ENCODE peak calls at places on chromosomes 6 and 20, in ten cellular contexts. W, S, V, T, G, J, U, N, Q and O are unnamed samples.

GRCh38 chr6:132209351-132209750 is 191.9 kb downstream of the MOXD1 start:
- DNase-seq in U (no peak), V (no peak), T (no peak), S (no peak), W (no peak), J (no peak), N (no peak), Q (no peak), G (no peak), O (no peak)

GRCh38 chr6:144335914-144336313 is 50.8 kb downstream of the UTRN start:
- DNase-seq in N (no peak), Q (no peak), T (peak), S (no peak), W (no peak), V (no peak), G (no peak), J (no peak), U (no peak), O (no peak)

GRCh38 chr20:47334022-47334551 is 22.4 kb downstream of the ZMYND8 start:
- DNase-seq in U (peak), N (no peak), J (peak), Q (peak), G (no peak), V (peak), W (no peak), T (no peak), S (no peak), O (no peak)

GRCh38 chr20:35328095-35328685 is 36.0 kb upstream of the FAM83C start:
- DNase-seq in V (no peak), G (no peak), S (no peak), U (no peak), J (no peak), T (no peak), Q (no peak), W (no peak), N (no peak), O (no peak)

GRCh38 chr20:48635791-48636267 is 192.0 kb downstream of the PREX1 start:
- DNase-seq in T (peak), N (peak), U (peak), S (no peak), J (peak), G (peak), W (peak), Q (peak), V (peak), O (no peak)

GRCh38 chr20:1935696-1936366 is 40.6 kb downstream of the SIRPA start:
- DNase-seq in W (peak), U (no peak), T (no peak), N (no peak), Q (no peak), V (no peak), G (peak), S (no peak), J (no peak), O (no peak)

GRCh38 chr6:3698021-3698420 is 53.5 kb downstream of the PXDC1 start:
- DNase-seq in N (no peak), J (no peak), V (no peak), G (no peak), Q (peak), T (no peak), W (no peak), S (no peak), U (peak), O (no peak)

GRCh38 chr20:1177680-1178079 is 7.1 kb downstream of the TMEM74B start:
- DNase-seq in T (no peak), W (no peak), J (no peak), G (peak), U (no peak), S (no peak), N (no peak), Q (peak), V (peak), O (no peak)

GRCh38 chr6:340991-341827 is 48.9 kb downstream of the DUSP22 start:
- DNase-seq in V (peak), W (no peak), J (no peak), G (no peak), U (no peak), T (peak), Q (no peak), N (no peak), S (no peak), O (no peak)

GRCh38 chr20:815914-816606 is 17.5 kb upstream of the FAM110A start:
- DNase-seq in T (peak), Q (peak), W (no peak), G (peak), S (peak), N (peak), V (peak), J (peak), U (peak), O (no peak)

GRCh38 chr6:128230267-128230989 is 290.0 kb downstream of the PTPRK start:
- DNase-seq in G (no peak), V (no peak), N (no peak), W (no peak), S (no peak), T (no peak), J (no peak), U (no peak), Q (no peak), O (no peak)

GRCh38 chr6:3751019-3751729 is at the start of gene PXDC1:
- DNase-seq in W (no peak), N (no peak), J (no peak), U (no peak), S (no peak), T (peak), V (no peak), G (no peak), Q (no peak), O (no peak)

GRCh38 chr6:159640722-159641482 is 52.1 kb downstream of the SOD2 start:
- DNase-seq in Q (no peak), U (no peak), W (no peak), N (no peak), J (no peak), V (no peak), S (no peak), T (no peak), G (no peak), O (no peak)

DNA sequence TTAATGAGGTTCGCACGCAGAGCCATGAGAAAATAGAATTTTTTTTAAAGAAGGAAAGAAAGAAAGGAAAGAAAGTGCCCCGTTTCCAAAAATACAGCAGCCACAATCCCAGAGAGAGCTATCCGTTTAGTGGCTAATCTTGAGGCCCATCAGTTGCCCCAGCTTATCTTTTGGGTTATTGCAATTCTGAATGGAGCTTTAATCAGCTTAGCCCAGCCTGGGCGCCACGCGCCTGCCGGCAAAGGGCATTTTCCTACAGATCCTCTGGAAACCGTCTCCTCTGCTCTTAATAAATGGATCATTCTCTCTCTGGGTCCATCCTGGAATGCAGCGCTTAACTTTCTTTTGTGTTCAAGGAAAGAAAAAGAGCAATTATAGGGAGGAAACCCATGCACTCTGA is 413.3 kb downstream of the MAFB start:
- DNase-seq in N (no peak), Q (no peak), U (no peak), V (no peak), G (peak), S (no peak), J (no peak), W (no peak), T (no peak), O (no peak)
- TF ChIP-seq CTCF in N (no peak), Q (no peak), U (no peak), V (no peak), G (no peak), S (no peak), J (no peak), W (no peak), T (no peak), O (no peak)

GRCh38 chr20:33733654-33734576 is 2.1 kb downstream of the ZNF341 start:
- DNase-seq in T (peak), U (peak), V (peak), J (peak), N (no peak), G (no peak), Q (peak), S (no peak), W (no peak), O (no peak)
- TF ChIP-seq CTCF in T (no peak), U (no peak), V (no peak), J (no peak), N (no peak), G (no peak), Q (no peak), S (no peak), W (no peak), O (no peak)

GRCh38 chr6:82006027-82006738 is 241.4 kb downstream of the IBTK start:
- DNase-seq in J (peak), Q (peak), V (peak), W (no peak), U (peak), T (peak), N (no peak), G (peak), S (no peak), O (no peak)
- TF ChIP-seq CTCF in J (peak), Q (peak), V (peak), W (no peak), U (peak), T (peak), N (peak), G (peak), S (peak), O (no peak)

GRCh38 chr20:42281801-42282200 is 663.6 kb upstream of the CHD6 start:
- DNase-seq in Q (no peak), T (no peak), W (no peak), V (no peak), S (no peak), U (no peak), J (no peak), N (no peak), G (no peak), O (no peak)

GRCh38 chr20:42272516-42272915 is 654.3 kb upstream of the CHD6 start:
- DNase-seq in W (no peak), N (no peak), S (no peak), V (no peak), T (no peak), J (no peak), U (no peak), Q (no peak), G (no peak), O (no peak)

GRCh38 chr20:42274977-42275376 is 656.8 kb upstream of the CHD6 start:
- DNase-seq in Q (no peak), N (no peak), S (no peak), U (no peak), V (no peak), W (no peak), J (no peak), G (no peak), T (no peak), O (no peak)

GRCh38 chr20:42276718-42277117 is 658.5 kb upstream of the CHD6 start:
- DNase-seq in V (no peak), Q (no peak), T (no peak), J (no peak), G (no peak), W (no peak), N (no peak), S (no peak), U (no peak), O (no peak)

GRCh38 chr20:42277203-42277602 is 659.0 kb upstream of the CHD6 start:
- DNase-seq in N (no peak), S (no peak), V (no peak), W (peak), J (no peak), G (peak), Q (no peak), U (no peak), T (no peak), O (no peak)
- TF ChIP-seq CTCF in N (no peak), S (no peak), V (no peak), W (peak), J (no peak), G (no peak), Q (no peak), U (no peak), T (no peak), O (no peak)

GRCh38 chr20:60453388-60453787 is 495.2 kb downstream of the CDH26 start:
- DNase-seq in T (no peak), V (no peak), Q (no peak), N (no peak), S (no peak), W (no peak), U (no peak), J (no peak), G (no peak), O (no peak)

GRCh38 chr20:60454491-60454890 is 496.3 kb downstream of the CDH26 start:
- DNase-seq in J (no peak), Q (no peak), G (no peak), T (no peak), S (no peak), U (no peak), V (no peak), W (no peak), N (no peak), O (no peak)

GRCh38 chr20:60459212-60459611 is 501.0 kb downstream of the CDH26 start:
- DNase-seq in Q (no peak), S (no peak), N (no peak), J (no peak), G (no peak), V (no peak), T (no peak), U (no peak), W (no peak), O (no peak)

GRCh38 chr20:60455272-60455671 is 497.0 kb downstream of the CDH26 start:
- DNase-seq in J (no peak), U (no peak), T (no peak), W (no peak), V (no peak), S (no peak), G (no peak), N (no peak), Q (no peak), O (no peak)

GRCh38 chr20:60453847-60454246 is 495.6 kb downstream of the CDH26 start:
- DNase-seq in T (no peak), N (no peak), J (no peak), S (no peak), Q (no peak), G (peak), V (no peak), W (no peak), U (no peak), O (no peak)
- TF ChIP-seq CTCF in T (no peak), N (peak), J (no peak), S (no peak), Q (no peak), G (no peak), V (no peak), W (peak), U (peak), O (no peak)

GRCh38 chr20:23190557-23190956 is 104.4 kb upstream of the CD93 start:
- DNase-seq in N (no peak), S (no peak), G (no peak), U (no peak), V (no peak), W (no peak), J (no peak), Q (no peak), T (no peak), O (no peak)
- TF ChIP-seq CTCF in N (no peak), S (no peak), G (no peak), U (no peak), V (no peak), W (no peak), J (no peak), Q (no peak), T (no peak), O (no peak)

GRCh38 chr20:20710847-20711315 is 1.6 kb downstream of the RALGAPA2 start:
- DNase-seq in U (no peak), W (no peak), S (no peak), N (no peak), V (no peak), G (no peak), T (peak), J (no peak), Q (no peak), O (no peak)

GRCh38 chr20:20713244-20713765 is 861 bp upstream of the RALGAPA2 start:
- DNase-seq in Q (no peak), J (no peak), T (no peak), N (no peak), U (no peak), S (no peak), V (no peak), W (no peak), G (peak), O (no peak)

GRCh38 chr20:20712004-20712473 is 405 bp downstream of the RALGAPA2 start:
- DNase-seq in V (no peak), J (no peak), U (no peak), S (no peak), Q (no peak), G (no peak), N (peak), W (peak), T (no peak), O (no peak)

GRCh38 chr20:20711413-20711812 is 1.0 kb downstream of the RALGAPA2 start:
- DNase-seq in J (no peak), N (no peak), G (no peak), Q (no peak), S (no peak), T (peak), W (no peak), V (no peak), U (no peak), O (no peak)

DNA sequence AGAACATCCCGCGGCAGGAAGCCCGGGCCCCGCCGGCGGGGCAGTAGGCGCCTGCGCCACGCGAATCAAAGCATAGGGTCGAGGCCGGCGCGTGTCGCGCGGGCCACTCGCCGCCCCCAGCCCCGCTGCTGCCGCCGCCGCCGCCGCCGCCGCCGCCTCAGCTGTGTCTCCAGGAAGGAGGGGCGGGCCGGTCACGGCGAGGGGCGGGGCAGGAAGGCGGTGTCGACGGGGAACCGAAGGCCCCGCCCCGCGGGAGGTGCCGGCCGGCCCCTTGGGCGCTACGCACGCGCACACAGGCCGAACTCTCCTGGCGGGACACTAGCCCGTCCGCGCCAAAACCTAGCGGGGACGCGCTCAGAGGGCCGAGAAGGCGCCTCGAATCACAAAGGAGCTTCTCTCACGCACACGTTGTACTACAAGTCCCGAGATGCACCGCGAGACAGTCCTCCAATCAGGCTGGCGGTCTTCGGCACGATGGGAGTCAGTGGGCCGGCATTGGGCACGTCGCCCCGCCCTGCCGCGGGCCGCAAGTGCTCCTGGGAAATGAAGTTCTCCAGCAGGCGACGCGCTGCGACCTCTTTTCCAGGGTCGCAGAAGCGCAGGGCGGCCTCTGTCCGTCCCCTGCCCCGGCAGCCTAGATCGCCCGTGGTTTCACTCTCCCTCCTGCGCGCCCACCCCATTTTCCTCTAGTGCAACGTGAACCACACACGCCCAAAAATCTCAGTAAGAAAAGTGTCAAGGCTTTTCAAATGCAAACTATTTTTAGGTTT is at the start of gene RALGAPA2:
- DNase-seq in U (peak), S (peak), V (peak), G (peak), N (peak), T (peak), J (peak), Q (peak), W (peak), O (peak)
- TF ChIP-seq CTCF in U (no peak), S (peak), V (no peak), G (no peak), N (no peak), T (no peak), J (no peak), Q (no peak), W (peak), O (no peak)

GRCh38 chr6:44685213-44685612 is 297.7 kb downstream of the CDC5L start:
- DNase-seq in S (no peak), J (no peak), G (no peak), U (no peak), V (no peak), N (no peak), W (no peak), Q (no peak), T (no peak), O (no peak)

GRCh38 chr6:44682987-44683779 is 295.7 kb downstream of the CDC5L start:
- DNase-seq in Q (no peak), V (no peak), S (no peak), T (no peak), W (no peak), U (no peak), N (no peak), G (no peak), J (no peak), O (no peak)

GRCh38 chr6:44679906-44680698 is 292.6 kb downstream of the CDC5L start:
- DNase-seq in V (no peak), U (no peak), Q (no peak), S (no peak), T (peak), G (no peak), W (no peak), J (no peak), N (no peak), O (no peak)

GRCh38 chr6:44681782-44682181 is 294.3 kb downstream of the CDC5L start:
- DNase-seq in U (peak), V (peak), S (no peak), J (no peak), T (no peak), G (no peak), N (no peak), W (no peak), Q (no peak), O (no peak)

DNA sequence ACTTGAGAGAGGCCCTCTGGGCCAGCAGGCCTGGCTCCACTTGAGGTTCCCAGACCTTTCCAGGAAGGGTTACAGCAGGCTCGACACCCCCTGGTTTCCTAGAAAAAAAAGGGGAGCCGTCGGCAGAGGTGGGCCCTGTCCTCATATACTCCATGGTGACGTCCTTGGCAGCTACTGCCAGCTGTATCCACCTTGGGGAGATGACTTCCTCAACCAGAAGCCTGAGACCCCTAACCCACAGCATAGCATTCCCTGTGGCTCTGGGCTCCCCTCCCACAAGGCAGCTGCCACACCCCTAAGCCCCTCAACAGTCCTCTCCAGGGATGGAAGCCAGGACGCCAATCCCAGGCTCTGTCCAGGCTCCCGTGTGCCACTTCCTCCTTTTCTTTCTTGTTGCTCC is 294.8 kb downstream of the CDC5L start:
- DNase-seq in T (no peak), U (no peak), Q (no peak), G (no peak), S (no peak), W (no peak), N (no peak), V (no peak), J (no peak), O (no peak)
- TF ChIP-seq CTCF in T (no peak), U (no peak), Q (no peak), G (no peak), S (no peak), W (no peak), N (no peak), V (no peak), J (no peak), O (no peak)

GRCh38 chr20:50281831-50282591 is 91.4 kb downstream of the CEBPB start:
- DNase-seq in N (no peak), G (no peak), V (no peak), T (peak), J (no peak), Q (no peak), U (no peak), S (no peak), W (no peak), O (no peak)
- TF ChIP-seq CTCF in N (no peak), G (peak), V (no peak), T (peak), J (peak), Q (no peak), U (peak), S (no peak), W (no peak), O (no peak)

DNA sequence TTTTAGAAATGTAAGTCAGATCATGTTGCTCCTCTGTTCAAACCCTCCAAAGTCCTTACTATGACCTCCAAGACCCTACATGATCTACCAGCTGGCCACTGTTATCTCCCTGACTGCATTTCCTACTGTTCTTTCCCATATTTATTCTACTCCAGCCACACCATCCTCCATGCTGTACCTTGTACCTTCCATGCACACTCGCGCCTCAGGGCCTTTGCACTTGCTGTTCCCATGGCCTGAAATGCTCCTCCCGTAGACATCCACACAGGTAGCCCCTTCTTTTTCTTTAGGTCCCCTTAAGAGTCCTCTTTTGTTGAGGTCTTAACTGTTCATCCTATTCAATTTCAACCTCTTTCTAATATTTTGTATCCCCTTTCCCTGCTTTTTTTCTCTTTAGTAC is 47.0 kb downstream of the HEBP2 start:
- DNase-seq in N (no peak), T (no peak), S (no peak), V (no peak), W (no peak), J (no peak), Q (no peak), U (no peak), G (no peak), O (no peak)
- TF ChIP-seq CTCF in N (no peak), T (no peak), S (no peak), V (no peak), W (no peak), J (no peak), Q (no peak), U (no peak), G (no peak), O (no peak)